ENCODE peak calls at places on chromosomes 16 and 17, in nine cellular contexts. One of them, this sample, is unnamed.

GRCh38 chr16:1773703-1774455 is 945 bp upstream of the MRPS34 start:
- DNase-seq in kidney epithelial cell: no peak
- DNase-seq in transverse colon: peak
- DNase-seq in T-helper 1 cell: no peak
- DNase-seq in stimulated activated CD8-positive, alpha-beta memory T cell treated with anti-CD3 and anti-CD28 coated beads, Interleukin-4, amount 100 ng/mL, for 24 hours: no peak
- DNase-seq in NCI-H2171: no peak
- DNase-seq in Kasumi-1: peak
- DNase-seq in dorsolateral prefrontal cortex: no peak
- DNase-seq in neural progenitor cell: no peak
- DNase-seq in this sample: no peak

GRCh38 chr17:19372004-19372365 is 6.3 kb upstream of the MAPK7 start:
- DNase-seq in neural progenitor cell: no peak
- DNase-seq in dorsolateral prefrontal cortex: no peak
- DNase-seq in transverse colon: no peak
- DNase-seq in stimulated activated CD8-positive, alpha-beta memory T cell treated with anti-CD3 and anti-CD28 coated beads, Interleukin-4, amount 100 ng/mL, for 24 hours: no peak
- DNase-seq in NCI-H2171: no peak
- DNase-seq in kidney epithelial cell: no peak
- DNase-seq in T-helper 1 cell: no peak
- DNase-seq in Kasumi-1: no peak
- DNase-seq in this sample: no peak

GRCh38 chr17:64368277-64368676 is 22.4 kb downstream of the PECAM1 start:
- DNase-seq in NCI-H2171: no peak
- DNase-seq in neural progenitor cell: no peak
- DNase-seq in kidney epithelial cell: no peak
- DNase-seq in stimulated activated CD8-positive, alpha-beta memory T cell treated with anti-CD3 and anti-CD28 coated beads, Interleukin-4, amount 100 ng/mL, for 24 hours: no peak
- DNase-seq in Kasumi-1: no peak
- DNase-seq in dorsolateral prefrontal cortex: no peak
- DNase-seq in T-helper 1 cell: no peak
- DNase-seq in transverse colon: no peak
- DNase-seq in this sample: no peak

GRCh38 chr17:28745052-28745776 is 1.4 kb downstream of the TRAF4 start:
- DNase-seq in neural progenitor cell: peak
- DNase-seq in NCI-H2171: peak
- DNase-seq in dorsolateral prefrontal cortex: peak
- DNase-seq in kidney epithelial cell: no peak
- DNase-seq in T-helper 1 cell: no peak
- DNase-seq in Kasumi-1: peak
- DNase-seq in stimulated activated CD8-positive, alpha-beta memory T cell treated with anti-CD3 and anti-CD28 coated beads, Interleukin-4, amount 100 ng/mL, for 24 hours: no peak
- DNase-seq in transverse colon: peak
- DNase-seq in this sample: peak

GRCh38 chr16:67708368-67708771 is 10.7 kb downstream of the GFOD2 start:
- DNase-seq in NCI-H2171: no peak
- DNase-seq in neural progenitor cell: no peak
- DNase-seq in Kasumi-1: no peak
- DNase-seq in T-helper 1 cell: no peak
- DNase-seq in stimulated activated CD8-positive, alpha-beta memory T cell treated with anti-CD3 and anti-CD28 coated beads, Interleukin-4, amount 100 ng/mL, for 24 hours: no peak
- DNase-seq in dorsolateral prefrontal cortex: no peak
- DNase-seq in transverse colon: no peak
- DNase-seq in kidney epithelial cell: no peak
- DNase-seq in this sample: peak

GRCh38 chr16:66656547-66656946 is 40.0 kb downstream of the CMTM4 start:
- DNase-seq in neural progenitor cell: no peak
- DNase-seq in stimulated activated CD8-positive, alpha-beta memory T cell treated with anti-CD3 and anti-CD28 coated beads, Interleukin-4, amount 100 ng/mL, for 24 hours: no peak
- DNase-seq in dorsolateral prefrontal cortex: no peak
- DNase-seq in transverse colon: no peak
- DNase-seq in NCI-H2171: no peak
- DNase-seq in T-helper 1 cell: no peak
- DNase-seq in kidney epithelial cell: no peak
- DNase-seq in Kasumi-1: no peak
- DNase-seq in this sample: peak

GRCh38 chr16:2146739-2147138 is 1.7 kb upstream of the RAB26 start:
- DNase-seq in dorsolateral prefrontal cortex: no peak
- DNase-seq in Kasumi-1: no peak
- DNase-seq in stimulated activated CD8-positive, alpha-beta memory T cell treated with anti-CD3 and anti-CD28 coated beads, Interleukin-4, amount 100 ng/mL, for 24 hours: no peak
- DNase-seq in transverse colon: no peak
- DNase-seq in neural progenitor cell: no peak
- DNase-seq in T-helper 1 cell: no peak
- DNase-seq in kidney epithelial cell: no peak
- DNase-seq in NCI-H2171: no peak
- DNase-seq in this sample: no peak

GRCh38 chr16:27625050-27625697 is 75.2 kb downstream of the KATNIP start:
- DNase-seq in neural progenitor cell: no peak
- DNase-seq in stimulated activated CD8-positive, alpha-beta memory T cell treated with anti-CD3 and anti-CD28 coated beads, Interleukin-4, amount 100 ng/mL, for 24 hours: no peak
- DNase-seq in transverse colon: peak
- DNase-seq in kidney epithelial cell: no peak
- DNase-seq in T-helper 1 cell: no peak
- DNase-seq in Kasumi-1: no peak
- DNase-seq in NCI-H2171: peak
- DNase-seq in dorsolateral prefrontal cortex: no peak
- DNase-seq in this sample: no peak

GRCh38 chr17:1562178-1562643 is 381 bp downstream of the PITPNA start:
- DNase-seq in dorsolateral prefrontal cortex: no peak
- DNase-seq in transverse colon: peak
- DNase-seq in NCI-H2171: no peak
- DNase-seq in T-helper 1 cell: no peak
- DNase-seq in neural progenitor cell: no peak
- DNase-seq in Kasumi-1: no peak
- DNase-seq in kidney epithelial cell: no peak
- DNase-seq in stimulated activated CD8-positive, alpha-beta memory T cell treated with anti-CD3 and anti-CD28 coated beads, Interleukin-4, amount 100 ng/mL, for 24 hours: no peak
- DNase-seq in this sample: no peak

GRCh38 chr17:47119746-47120520 is 69.2 kb downstream of the CDC27 start:
- DNase-seq in dorsolateral prefrontal cortex: no peak
- DNase-seq in stimulated activated CD8-positive, alpha-beta memory T cell treated with anti-CD3 and anti-CD28 coated beads, Interleukin-4, amount 100 ng/mL, for 24 hours: no peak
- DNase-seq in T-helper 1 cell: no peak
- DNase-seq in NCI-H2171: no peak
- DNase-seq in Kasumi-1: no peak
- DNase-seq in kidney epithelial cell: peak
- DNase-seq in transverse colon: no peak
- DNase-seq in neural progenitor cell: no peak
- DNase-seq in this sample: peak

GRCh38 chr16:10494343-10495030 is 85.9 kb downstream of the EMP2 start:
- DNase-seq in NCI-H2171: no peak
- DNase-seq in Kasumi-1: no peak
- DNase-seq in kidney epithelial cell: no peak
- DNase-seq in T-helper 1 cell: no peak
- DNase-seq in neural progenitor cell: no peak
- DNase-seq in transverse colon: no peak
- DNase-seq in stimulated activated CD8-positive, alpha-beta memory T cell treated with anti-CD3 and anti-CD28 coated beads, Interleukin-4, amount 100 ng/mL, for 24 hours: no peak
- DNase-seq in dorsolateral prefrontal cortex: no peak
- DNase-seq in this sample: no peak

GRCh38 chr16:75854117-75854516 is 127.8 kb upstream of the CPHXL start:
- DNase-seq in stimulated activated CD8-positive, alpha-beta memory T cell treated with anti-CD3 and anti-CD28 coated beads, Interleukin-4, amount 100 ng/mL, for 24 hours: no peak
- DNase-seq in transverse colon: no peak
- DNase-seq in dorsolateral prefrontal cortex: no peak
- DNase-seq in neural progenitor cell: no peak
- DNase-seq in T-helper 1 cell: no peak
- DNase-seq in Kasumi-1: no peak
- DNase-seq in kidney epithelial cell: no peak
- DNase-seq in NCI-H2171: no peak
- DNase-seq in this sample: no peak

GRCh38 chr16:75267631-75268264 is 16.3 kb upstream of the BCAR1 start:
- DNase-seq in stimulated activated CD8-positive, alpha-beta memory T cell treated with anti-CD3 and anti-CD28 coated beads, Interleukin-4, amount 100 ng/mL, for 24 hours: no peak
- DNase-seq in kidney epithelial cell: no peak
- DNase-seq in neural progenitor cell: no peak
- DNase-seq in Kasumi-1: no peak
- DNase-seq in transverse colon: peak
- DNase-seq in NCI-H2171: peak
- DNase-seq in dorsolateral prefrontal cortex: peak
- DNase-seq in T-helper 1 cell: no peak
- DNase-seq in this sample: peak

GRCh38 chr17:39406951-39407350 is 5.5 kb upstream of the FBXL20 start:
- DNase-seq in NCI-H2171: no peak
- DNase-seq in stimulated activated CD8-positive, alpha-beta memory T cell treated with anti-CD3 and anti-CD28 coated beads, Interleukin-4, amount 100 ng/mL, for 24 hours: no peak
- DNase-seq in T-helper 1 cell: no peak
- DNase-seq in neural progenitor cell: no peak
- DNase-seq in kidney epithelial cell: no peak
- DNase-seq in dorsolateral prefrontal cortex: no peak
- DNase-seq in Kasumi-1: no peak
- DNase-seq in transverse colon: no peak
- DNase-seq in this sample: no peak

GRCh38 chr17:51818777-51819176 is 339.7 kb downstream of the CA10 start:
- DNase-seq in T-helper 1 cell: no peak
- DNase-seq in dorsolateral prefrontal cortex: no peak
- DNase-seq in Kasumi-1: no peak
- DNase-seq in transverse colon: no peak
- DNase-seq in neural progenitor cell: no peak
- DNase-seq in stimulated activated CD8-positive, alpha-beta memory T cell treated with anti-CD3 and anti-CD28 coated beads, Interleukin-4, amount 100 ng/mL, for 24 hours: no peak
- DNase-seq in NCI-H2171: no peak
- DNase-seq in kidney epithelial cell: no peak
- DNase-seq in this sample: no peak

This sample was measured in HCEC 1CT.